ENCODE peak calls at places on chromosomes 1 and 21, in nine cellular contexts. One of them, this sample, is unnamed.

GRCh38 chr1:190754769-190755168 is 277.1 kb upstream of the BRINP3 start:
- DNase-seq in HFFc6: no peak
- DNase-seq in GM12865: no peak
- DNase-seq in prostate gland: no peak
- DNase-seq in HL-60: peak
- DNase-seq in lower lobe of right lung: no peak
- DNase-seq in GM23338: no peak
- DNase-seq in neural crest cell: no peak
- DNase-seq in ascending aorta: no peak
- DNase-seq in this sample: no peak

GRCh38 chr1:2496087-2496622 is 20.1 kb downstream of the PLCH2 start:
- DNase-seq in lower lobe of right lung: no peak
- DNase-seq in HFFc6: no peak
- DNase-seq in HL-60: no peak
- DNase-seq in ascending aorta: no peak
- DNase-seq in GM23338: no peak
- DNase-seq in neural crest cell: no peak
- DNase-seq in GM12865: peak
- DNase-seq in prostate gland: no peak
- DNase-seq in this sample: no peak

GRCh38 chr1:204150702-204151561 is 912 bp downstream of the ETNK2 start:
- DNase-seq in ascending aorta: no peak
- DNase-seq in neural crest cell: no peak
- DNase-seq in GM12865: no peak
- DNase-seq in prostate gland: peak
- DNase-seq in lower lobe of right lung: peak
- DNase-seq in HFFc6: no peak
- DNase-seq in GM23338: peak
- DNase-seq in HL-60: no peak
- DNase-seq in this sample: peak

GRCh38 chr1:113135460-113135859 is 62.5 kb downstream of the LRIG2 start:
- DNase-seq in neural crest cell: no peak
- DNase-seq in HFFc6: no peak
- DNase-seq in prostate gland: no peak
- DNase-seq in HL-60: no peak
- DNase-seq in ascending aorta: no peak
- DNase-seq in GM23338: no peak
- DNase-seq in GM12865: no peak
- DNase-seq in lower lobe of right lung: no peak
- DNase-seq in this sample: no peak

GRCh38 chr1:174052621-174053020 is 30.5 kb upstream of the RC3H1 start:
- DNase-seq in neural crest cell: no peak
- DNase-seq in lower lobe of right lung: no peak
- DNase-seq in GM12865: no peak
- DNase-seq in prostate gland: no peak
- DNase-seq in ascending aorta: no peak
- DNase-seq in GM23338: no peak
- DNase-seq in HFFc6: no peak
- DNase-seq in HL-60: no peak
- DNase-seq in this sample: no peak

GRCh38 chr1:41802532-41803501 is 115.9 kb downstream of the HIVEP3 start:
- DNase-seq in neural crest cell: no peak
- DNase-seq in GM12865: peak
- DNase-seq in GM23338: no peak
- DNase-seq in prostate gland: peak
- DNase-seq in lower lobe of right lung: peak
- DNase-seq in ascending aorta: peak
- DNase-seq in HL-60: peak
- DNase-seq in HFFc6: no peak
- DNase-seq in this sample: no peak

GRCh38 chr1:211469938-211470529 is 21.9 kb downstream of the RD3 start:
- DNase-seq in prostate gland: peak
- DNase-seq in lower lobe of right lung: peak
- DNase-seq in HL-60: no peak
- DNase-seq in GM12865: peak
- DNase-seq in HFFc6: peak
- DNase-seq in ascending aorta: peak
- DNase-seq in neural crest cell: peak
- DNase-seq in GM23338: peak
- DNase-seq in this sample: no peak

GRCh38 chr21:45289655-45290515 is 2.2 kb upstream of the POFUT2 start:
- DNase-seq in GM23338: peak
- DNase-seq in HFFc6: no peak
- DNase-seq in GM12865: no peak
- DNase-seq in neural crest cell: no peak
- DNase-seq in HL-60: no peak
- DNase-seq in prostate gland: no peak
- DNase-seq in lower lobe of right lung: peak
- DNase-seq in ascending aorta: no peak
- DNase-seq in this sample: no peak

GRCh38 chr1:234776875-234777849 is 167.2 kb upstream of the IRF2BP2 start:
- DNase-seq in HFFc6: no peak
- DNase-seq in HL-60: no peak
- DNase-seq in GM12865: no peak
- DNase-seq in neural crest cell: no peak
- DNase-seq in GM23338: no peak
- DNase-seq in lower lobe of right lung: peak
- DNase-seq in ascending aorta: no peak
- DNase-seq in prostate gland: no peak
- DNase-seq in this sample: no peak

GRCh38 chr1:26022994-26023393 is 1.4 kb downstream of the EXTL1 start:
- DNase-seq in neural crest cell: no peak
- DNase-seq in lower lobe of right lung: no peak
- DNase-seq in prostate gland: no peak
- DNase-seq in HFFc6: no peak
- DNase-seq in GM12865: no peak
- DNase-seq in ascending aorta: no peak
- DNase-seq in GM23338: no peak
- DNase-seq in HL-60: no peak
- DNase-seq in this sample: no peak

GRCh38 chr1:1796466-1796865 is 18.2 kb upstream of the NADK start:
- DNase-seq in neural crest cell: no peak
- DNase-seq in GM12865: no peak
- DNase-seq in prostate gland: no peak
- DNase-seq in GM23338: peak
- DNase-seq in ascending aorta: no peak
- DNase-seq in HFFc6: no peak
- DNase-seq in HL-60: no peak
- DNase-seq in lower lobe of right lung: peak
- DNase-seq in this sample: no peak

GRCh38 chr1:114861384-114861783 is 6.7 kb downstream of the SYCP1 start:
- DNase-seq in prostate gland: no peak
- DNase-seq in GM12865: no peak
- DNase-seq in HFFc6: no peak
- DNase-seq in lower lobe of right lung: no peak
- DNase-seq in neural crest cell: no peak
- DNase-seq in GM23338: no peak
- DNase-seq in HL-60: no peak
- DNase-seq in ascending aorta: no peak
- DNase-seq in this sample: no peak

GRCh38 chr1:109197163-109198042 is 16.3 kb upstream of the SARS1 start:
- DNase-seq in GM23338: no peak
- DNase-seq in HL-60: no peak
- DNase-seq in GM12865: peak
- DNase-seq in lower lobe of right lung: no peak
- DNase-seq in neural crest cell: no peak
- DNase-seq in ascending aorta: no peak
- DNase-seq in HFFc6: peak
- DNase-seq in prostate gland: no peak
- DNase-seq in this sample: no peak

GRCh38 chr1:245972476-245972875 is 534.6 kb downstream of the SMYD3 start:
- DNase-seq in GM12865: no peak
- DNase-seq in GM23338: no peak
- DNase-seq in ascending aorta: no peak
- DNase-seq in lower lobe of right lung: no peak
- DNase-seq in neural crest cell: no peak
- DNase-seq in prostate gland: no peak
- DNase-seq in HL-60: no peak
- DNase-seq in HFFc6: no peak
- DNase-seq in this sample: no peak

GRCh38 chr1:150235436-150235851 is 468 bp downstream of the ANP32E start:
- DNase-seq in HFFc6: no peak
- DNase-seq in neural crest cell: no peak
- DNase-seq in GM23338: no peak
- DNase-seq in ascending aorta: no peak
- DNase-seq in prostate gland: no peak
- DNase-seq in lower lobe of right lung: no peak
- DNase-seq in GM12865: no peak
- DNase-seq in HL-60: no peak
- DNase-seq in this sample: no peak

GRCh38 chr1:83641206-83641658 is 357.7 kb downstream of the TTLL7 start:
- DNase-seq in neural crest cell: no peak
- DNase-seq in HFFc6: no peak
- DNase-seq in HL-60: no peak
- DNase-seq in GM12865: no peak
- DNase-seq in GM23338: peak
- DNase-seq in ascending aorta: no peak
- DNase-seq in lower lobe of right lung: no peak
- DNase-seq in prostate gland: no peak
- DNase-seq in this sample: no peak

GRCh38 chr1:221739677-221740025 is 2.2 kb downstream of the DUSP10 start:
- DNase-seq in prostate gland: no peak
- DNase-seq in lower lobe of right lung: no peak
- DNase-seq in HL-60: no peak
- DNase-seq in ascending aorta: no peak
- DNase-seq in neural crest cell: no peak
- DNase-seq in GM12865: no peak
- DNase-seq in GM23338: no peak
- DNase-seq in HFFc6: no peak
- DNase-seq in this sample: no peak

GRCh38 chr21:45996311-45997204 is 15.0 kb downstream of the COL6A1 start:
- DNase-seq in HFFc6: no peak
- DNase-seq in HL-60: no peak
- DNase-seq in neural crest cell: no peak
- DNase-seq in GM12865: no peak
- DNase-seq in GM23338: no peak
- DNase-seq in ascending aorta: no peak
- DNase-seq in prostate gland: no peak
- DNase-seq in lower lobe of right lung: peak
- DNase-seq in this sample: peak

GRCh38 chr1:186848509-186849130 is 19.9 kb downstream of the PLA2G4A start:
- DNase-seq in ascending aorta: no peak
- DNase-seq in lower lobe of right lung: no peak
- DNase-seq in HL-60: no peak
- DNase-seq in GM12865: no peak
- DNase-seq in prostate gland: no peak
- DNase-seq in neural crest cell: no peak
- DNase-seq in GM23338: no peak
- DNase-seq in HFFc6: no peak
- DNase-seq in this sample: no peak
- TF ChIP-seq CTCF in ascending aorta: no peak
- TF ChIP-seq CTCF in lower lobe of right lung: no peak
- TF ChIP-seq CTCF in HL-60: no peak
- TF ChIP-seq CTCF in GM12865: no peak
- TF ChIP-seq CTCF in prostate gland: no peak
- TF ChIP-seq CTCF in neural crest cell: no peak
- TF ChIP-seq CTCF in GM23338: no peak
- TF ChIP-seq CTCF in HFFc6: no peak
- TF ChIP-seq CTCF in this sample: no peak

GRCh38 chr21:34242973-34243372 is 120.8 kb upstream of the KCNE2 start:
- DNase-seq in GM23338: no peak
- DNase-seq in HL-60: no peak
- DNase-seq in neural crest cell: no peak
- DNase-seq in lower lobe of right lung: no peak
- DNase-seq in ascending aorta: no peak
- DNase-seq in prostate gland: no peak
- DNase-seq in GM12865: no peak
- DNase-seq in HFFc6: no peak
- DNase-seq in this sample: no peak

DNA sequence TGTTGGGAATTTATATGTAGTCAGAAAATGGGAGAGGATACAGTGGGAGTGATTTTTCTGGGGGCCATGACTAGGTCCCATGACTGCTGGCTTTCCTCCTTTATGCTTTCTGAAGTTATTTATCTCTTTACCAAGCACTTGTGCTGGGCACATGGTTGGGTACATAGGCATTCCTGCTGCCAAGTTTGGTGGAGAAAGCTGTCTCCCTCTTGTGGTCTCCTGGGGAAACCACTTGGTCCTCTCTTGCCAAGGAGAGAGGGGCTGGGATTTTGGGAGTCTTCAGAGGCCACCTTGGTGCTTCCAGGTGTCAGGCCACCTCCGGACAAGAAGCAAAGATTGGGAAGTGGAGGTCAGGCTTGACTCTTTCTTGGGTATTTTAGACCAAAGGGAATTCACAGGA is 120.2 kb upstream of the KCNE2 start:
- DNase-seq in prostate gland: no peak
- DNase-seq in GM23338: peak
- DNase-seq in GM12865: peak
- DNase-seq in neural crest cell: no peak
- DNase-seq in lower lobe of right lung: no peak
- DNase-seq in HL-60: no peak
- DNase-seq in ascending aorta: no peak
- DNase-seq in HFFc6: no peak
- DNase-seq in this sample: no peak
- TF ChIP-seq CTCF in prostate gland: no peak
- TF ChIP-seq CTCF in GM23338: peak
- TF ChIP-seq CTCF in GM12865: peak
- TF ChIP-seq CTCF in neural crest cell: peak
- TF ChIP-seq CTCF in lower lobe of right lung: peak
- TF ChIP-seq CTCF in HL-60: peak
- TF ChIP-seq CTCF in ascending aorta: no peak
- TF ChIP-seq CTCF in HFFc6: peak
- TF ChIP-seq CTCF in this sample: peak

DNA sequence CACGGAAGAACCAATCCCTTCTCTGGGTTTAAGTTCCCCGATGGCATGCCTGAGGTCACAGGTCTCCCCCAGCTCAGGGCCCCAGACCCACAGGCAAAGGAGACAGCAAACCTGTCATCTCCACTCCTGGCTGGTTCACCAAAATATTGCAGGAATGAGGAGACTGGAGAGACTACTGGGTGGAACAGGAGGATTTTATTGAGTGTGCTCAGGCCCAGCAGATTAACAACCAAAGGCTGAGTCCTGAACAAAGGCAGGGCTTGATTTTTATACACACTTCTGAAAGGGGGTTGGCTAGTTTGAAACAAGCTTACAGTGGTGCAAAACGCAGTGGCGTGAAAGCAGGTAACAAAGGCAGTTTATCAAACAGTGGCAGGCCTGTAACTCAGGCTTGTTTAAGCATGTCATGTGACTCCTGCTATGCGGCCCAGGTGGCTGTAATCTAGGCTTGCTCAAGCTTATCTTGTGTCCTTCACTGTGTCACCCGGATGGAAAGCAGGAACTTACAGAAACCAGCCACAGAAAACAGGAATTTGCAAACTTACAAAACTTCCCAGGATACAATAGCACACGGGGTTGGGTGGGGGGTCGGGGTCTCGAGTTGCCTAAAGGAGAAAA is 27.4 kb upstream of the KCNJ15 start:
- DNase-seq in prostate gland: no peak
- DNase-seq in HFFc6: no peak
- DNase-seq in GM12865: no peak
- DNase-seq in lower lobe of right lung: no peak
- DNase-seq in HL-60: peak
- DNase-seq in ascending aorta: no peak
- DNase-seq in neural crest cell: no peak
- DNase-seq in GM23338: peak
- DNase-seq in this sample: no peak
- TF ChIP-seq CTCF in prostate gland: no peak
- TF ChIP-seq CTCF in HFFc6: no peak
- TF ChIP-seq CTCF in GM12865: no peak
- TF ChIP-seq CTCF in lower lobe of right lung: no peak
- TF ChIP-seq CTCF in HL-60: no peak
- TF ChIP-seq CTCF in ascending aorta: no peak
- TF ChIP-seq CTCF in neural crest cell: no peak
- TF ChIP-seq CTCF in GM23338: no peak
- TF ChIP-seq CTCF in this sample: no peak

GRCh38 chr21:17900281-17900989 is 81.3 kb upstream of the C21orf91 start:
- DNase-seq in ascending aorta: no peak
- DNase-seq in GM23338: peak
- DNase-seq in HFFc6: no peak
- DNase-seq in prostate gland: no peak
- DNase-seq in neural crest cell: no peak
- DNase-seq in GM12865: no peak
- DNase-seq in HL-60: no peak
- DNase-seq in lower lobe of right lung: no peak
- DNase-seq in this sample: no peak
- TF ChIP-seq CTCF in ascending aorta: no peak
- TF ChIP-seq CTCF in GM23338: peak
- TF ChIP-seq CTCF in HFFc6: no peak
- TF ChIP-seq CTCF in prostate gland: no peak
- TF ChIP-seq CTCF in neural crest cell: no peak
- TF ChIP-seq CTCF in GM12865: no peak
- TF ChIP-seq CTCF in HL-60: no peak
- TF ChIP-seq CTCF in lower lobe of right lung: no peak
- TF ChIP-seq CTCF in this sample: no peak

This sample was measured in chondrocyte.